ENCODE peak calls at places on chromosome 21, in six cellular contexts. T, N, G, O, A and L are unnamed samples.

GRCh38 chr21:22364163-22364562 is 1366.0 kb downstream of the NCAM2 start:
- DNase-seq in T (no peak), N (no peak), G (no peak), O (no peak), A (no peak), L (no peak)

GRCh38 chr21:31493350-31493880 is 149.4 kb upstream of the TIAM1 start:
- DNase-seq in T (no peak), N (no peak), G (no peak), O (no peak), A (no peak), L (no peak)

GRCh38 chr21:44497641-44498243 is 42.3 kb downstream of the KRTAP10-1 start:
- DNase-seq in T (no peak), N (no peak), G (no peak), O (no peak), A (no peak), L (no peak)

GRCh38 chr21:29334717-29335428 is 36.2 kb downstream of the BACH1 start:
- DNase-seq in T (no peak), N (no peak), G (no peak), O (no peak), A (no peak), L (no peak)

GRCh38 chr21:23522750-23523149 is 2084.5 kb downstream of the MRPL39 start:
- DNase-seq in T (no peak), N (no peak), G (no peak), O (no peak), A (no peak), L (no peak)

GRCh38 chr21:44813149-44813548 is 4.7 kb downstream of the SUMO3 start:
- DNase-seq in T (no peak), N (no peak), G (no peak), O (no peak), A (no peak), L (no peak)

GRCh38 chr21:40204956-40205355 is 337.7 kb downstream of the PCP4 start:
- DNase-seq in T (no peak), N (no peak), G (no peak), O (no peak), A (no peak), L (no peak)

GRCh38 chr21:45051580-45052434 is 22.6 kb upstream of the ADARB1 start:
- DNase-seq in T (no peak), N (no peak), G (no peak), O (no peak), A (no peak), L (no peak)

GRCh38 chr21:38802050-38803026 is 3.4 kb upstream of the ETS2 start:
- DNase-seq in T (no peak), N (peak), G (no peak), O (peak), A (no peak), L (no peak)

GRCh38 chr21:45109831-45110492 is 35.6 kb downstream of the ADARB1 start:
- DNase-seq in T (no peak), N (peak), G (no peak), O (no peak), A (peak), L (no peak)

GRCh38 chr21:30256100-30256499 is 26.6 kb downstream of the KRTAP24-1 start:
- DNase-seq in T (no peak), N (no peak), G (no peak), O (no peak), A (no peak), L (no peak)

GRCh38 chr21:38817371-38818335 is 11.9 kb downstream of the ETS2 start:
- DNase-seq in T (no peak), N (no peak), G (no peak), O (no peak), A (no peak), L (no peak)

GRCh38 chr21:29351691-29352090 is 53.0 kb downstream of the BACH1 start:
- DNase-seq in T (no peak), N (no peak), G (no peak), O (no peak), A (no peak), L (no peak)

GRCh38 chr21:15483138-15483780 is 246.5 kb upstream of the USP25 start:
- DNase-seq in T (peak), N (peak), G (peak), O (peak), A (peak), L (peak)

GRCh38 chr21:35026617-35027557 is 22.2 kb downstream of the RUNX1 start:
- DNase-seq in T (peak), N (peak), G (no peak), O (peak), A (no peak), L (peak)

GRCh38 chr21:14591882-14592281 is 45.8 kb upstream of the SAMSN1 start:
- DNase-seq in T (no peak), N (peak), G (no peak), O (no peak), A (no peak), L (no peak)

GRCh38 chr21:18161841-18162240 is 82.8 kb upstream of the CHODL start:
- DNase-seq in T (no peak), N (no peak), G (no peak), O (no peak), A (no peak), L (no peak)

GRCh38 chr21:44984792-44985440 is 45.1 kb downstream of the SLX9 start:
- DNase-seq in T (peak), N (no peak), G (no peak), O (peak), A (no peak), L (peak)

GRCh38 chr21:35189077-35189863 is 140.2 kb upstream of the RUNX1 start:
- DNase-seq in T (no peak), N (no peak), G (no peak), O (no peak), A (peak), L (no peak)

GRCh38 chr21:17386498-17386897 is 126.3 kb upstream of the CXADR start:
- DNase-seq in T (no peak), N (no peak), G (no peak), O (no peak), A (no peak), L (peak)

GRCh38 chr21:44666401-44667320 is at the start of gene KRTAP12-2:
- DNase-seq in T (no peak), N (no peak), G (no peak), O (no peak), A (no peak), L (no peak)

GRCh38 chr21:34157456-34158025 is 84.2 kb downstream of the MRPS6 start:
- DNase-seq in T (no peak), N (no peak), G (no peak), O (no peak), A (no peak), L (no peak)

GRCh38 chr21:44391345-44392091 is 38.1 kb downstream of the TRPM2 start:
- DNase-seq in T (no peak), N (no peak), G (no peak), O (no peak), A (no peak), L (no peak)

GRCh38 chr21:18245493-18245967 is 897 bp downstream of the CHODL start:
- DNase-seq in T (no peak), N (no peak), G (no peak), O (peak), A (no peak), L (no peak)

GRCh38 chr21:17711896-17712295 is 99.2 kb upstream of the BTG3 start:
- DNase-seq in T (no peak), N (no peak), G (no peak), O (no peak), A (no peak), L (no peak)

GRCh38 chr21:34023691-34024381 is 49.5 kb upstream of the MRPS6 start:
- DNase-seq in T (no peak), N (no peak), G (no peak), O (no peak), A (no peak), L (no peak)

GRCh38 chr21:44557491-44558328 is 885 bp downstream of the KRTAP10-3 start:
- DNase-seq in T (no peak), N (no peak), G (no peak), O (no peak), A (no peak), L (no peak)

GRCh38 chr21:35597750-35598339 is 462.5 kb downstream of the SETD4 start:
- DNase-seq in T (no peak), N (no peak), G (no peak), O (no peak), A (no peak), L (no peak)

GRCh38 chr21:38839683-38840286 is 34.1 kb downstream of the ETS2 start:
- DNase-seq in T (no peak), N (peak), G (no peak), O (no peak), A (no peak), L (no peak)

GRCh38 chr21:44908496-44908895 is 12.2 kb downstream of the ITGB2 start:
- DNase-seq in T (no peak), N (no peak), G (no peak), O (no peak), A (no peak), L (no peak)

GRCh38 chr21:29538115-29538514 is 239.4 kb downstream of the BACH1 start:
- DNase-seq in T (no peak), N (no peak), G (no peak), O (no peak), A (no peak), L (no peak)

DNA sequence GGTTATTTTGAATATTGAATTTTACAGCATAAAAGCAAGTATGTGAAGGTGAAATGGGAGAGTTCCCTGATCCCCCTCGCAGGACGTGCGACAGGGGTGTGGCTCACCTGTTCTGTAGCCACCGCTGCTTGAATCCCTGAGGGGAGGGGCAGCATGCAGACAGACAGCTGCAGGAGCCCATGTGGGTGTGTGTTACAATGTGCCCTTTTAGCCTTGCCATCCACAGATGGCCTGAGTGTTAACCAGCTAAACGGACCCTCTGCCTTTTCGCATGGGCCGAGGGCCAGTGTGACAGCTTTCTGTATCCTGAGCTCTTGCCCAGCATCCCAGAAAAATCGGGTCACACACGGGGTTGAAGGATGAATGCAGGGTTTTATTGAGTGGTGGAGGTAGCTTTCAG is 43.3 kb downstream of the JAM2 start:
- DNase-seq in T (peak), N (no peak), G (no peak), O (no peak), A (no peak), L (peak)
- TF ChIP-seq CREB1 in T (no peak), N (no peak), G (no peak), O (no peak), A (no peak), L (no peak)

DNA sequence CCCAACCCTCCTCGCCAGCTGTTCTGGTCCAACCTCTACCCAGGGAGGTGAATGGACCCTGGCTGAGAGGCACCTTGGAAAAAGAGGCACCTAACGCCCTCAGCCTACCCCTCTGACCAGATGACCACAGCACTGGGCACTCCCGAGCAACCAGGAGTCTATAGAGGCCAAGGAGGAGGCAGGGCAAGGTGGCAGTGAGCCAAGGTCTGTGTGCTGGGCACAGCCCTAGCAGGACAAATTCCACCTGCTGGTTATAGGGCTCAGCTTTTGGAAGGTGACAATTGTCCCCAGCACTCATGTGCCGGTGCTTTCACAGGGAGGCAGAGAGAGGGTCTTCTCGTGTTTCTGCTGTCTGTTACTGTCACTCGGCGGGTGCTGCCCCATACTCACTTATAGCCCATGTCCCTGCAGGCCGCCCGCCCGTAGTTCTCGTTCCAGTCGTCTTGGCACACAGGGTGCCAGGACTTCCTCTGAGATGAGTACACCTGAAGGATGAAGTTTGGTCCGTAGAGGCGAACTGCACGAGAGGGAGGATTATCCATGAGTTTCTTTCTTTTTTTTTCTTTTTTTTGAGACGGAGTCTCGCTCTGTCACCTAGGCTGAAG is 27.8 kb downstream of the TMPRSS2 start:
- DNase-seq in T (no peak), N (no peak), G (no peak), O (no peak), A (no peak), L (no peak)
- TF ChIP-seq CREB1 in T (no peak), N (no peak), G (no peak), O (no peak), A (no peak), L (no peak)

DNA sequence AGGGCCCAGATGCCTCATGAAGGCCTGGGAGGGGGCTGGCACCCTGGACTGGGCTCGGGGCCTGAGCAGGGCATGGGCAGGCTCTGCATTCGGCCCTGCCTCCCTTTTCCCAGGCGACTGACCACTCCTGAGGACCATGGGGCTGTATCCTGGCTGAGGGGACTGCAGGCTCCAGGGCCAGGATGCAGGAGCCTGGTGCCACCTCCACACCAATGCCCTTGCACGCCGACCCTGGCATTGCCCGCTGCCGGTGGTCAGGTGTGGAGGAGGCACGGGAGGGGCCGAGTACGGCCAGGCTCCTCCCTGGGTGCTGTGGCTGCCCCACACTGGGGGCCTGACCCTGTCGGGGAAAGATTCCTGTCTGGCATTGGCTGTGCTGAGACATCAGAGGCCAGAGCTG is 128.9 kb downstream of the SIK1 start:
- DNase-seq in T (no peak), N (no peak), G (no peak), O (no peak), A (no peak), L (no peak)
- TF ChIP-seq CREB1 in T (no peak), N (no peak), G (no peak), O (no peak), A (no peak), L (no peak)

GRCh38 chr21:32576011-32576410 is 9.3 kb downstream of the TCP10L start:
- DNase-seq in T (no peak), N (no peak), G (no peak), O (no peak), A (no peak), L (no peak)

GRCh38 chr21:32574946-32575925 is 10.1 kb downstream of the TCP10L start:
- DNase-seq in T (no peak), N (no peak), G (no peak), O (no peak), A (no peak), L (no peak)

GRCh38 chr21:32580949-32581348 is 4.4 kb downstream of the TCP10L start:
- DNase-seq in T (no peak), N (no peak), G (no peak), O (no peak), A (no peak), L (no peak)

GRCh38 chr21:32581732-32582131 is 3.6 kb downstream of the TCP10L start:
- DNase-seq in T (no peak), N (no peak), G (no peak), O (no peak), A (no peak), L (no peak)

GRCh38 chr21:32578107-32578691 is 7.1 kb downstream of the TCP10L start:
- DNase-seq in T (peak), N (peak), G (peak), O (no peak), A (no peak), L (peak)
- TF ChIP-seq CREB1 in T (no peak), N (no peak), G (no peak), O (no peak), A (no peak), L (no peak)

DNA sequence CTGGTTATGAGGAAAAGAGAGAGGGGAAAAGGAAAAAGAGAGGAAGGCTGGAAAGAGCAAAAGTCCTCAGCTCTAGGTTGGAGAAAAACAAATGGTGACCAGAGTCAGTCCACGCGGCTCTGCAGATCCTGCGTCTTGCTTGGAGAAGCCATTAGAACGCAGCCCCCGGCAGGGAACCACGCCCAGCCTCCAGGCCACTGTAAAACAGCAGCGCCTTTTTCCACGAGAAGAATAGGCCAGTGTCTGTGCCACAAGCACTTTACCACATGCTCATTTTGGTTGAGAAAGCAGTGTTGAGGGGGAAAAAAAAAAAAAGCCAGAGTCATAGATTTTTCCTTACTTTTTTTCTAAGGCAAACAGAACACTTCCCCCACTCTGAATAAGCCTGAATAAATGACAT is 846.9 kb upstream of the ADAMTS5 start:
- DNase-seq in T (no peak), N (no peak), G (no peak), O (no peak), A (no peak), L (peak)
- TF ChIP-seq CREB1 in T (no peak), N (no peak), G (no peak), O (no peak), A (no peak), L (no peak)

DNA sequence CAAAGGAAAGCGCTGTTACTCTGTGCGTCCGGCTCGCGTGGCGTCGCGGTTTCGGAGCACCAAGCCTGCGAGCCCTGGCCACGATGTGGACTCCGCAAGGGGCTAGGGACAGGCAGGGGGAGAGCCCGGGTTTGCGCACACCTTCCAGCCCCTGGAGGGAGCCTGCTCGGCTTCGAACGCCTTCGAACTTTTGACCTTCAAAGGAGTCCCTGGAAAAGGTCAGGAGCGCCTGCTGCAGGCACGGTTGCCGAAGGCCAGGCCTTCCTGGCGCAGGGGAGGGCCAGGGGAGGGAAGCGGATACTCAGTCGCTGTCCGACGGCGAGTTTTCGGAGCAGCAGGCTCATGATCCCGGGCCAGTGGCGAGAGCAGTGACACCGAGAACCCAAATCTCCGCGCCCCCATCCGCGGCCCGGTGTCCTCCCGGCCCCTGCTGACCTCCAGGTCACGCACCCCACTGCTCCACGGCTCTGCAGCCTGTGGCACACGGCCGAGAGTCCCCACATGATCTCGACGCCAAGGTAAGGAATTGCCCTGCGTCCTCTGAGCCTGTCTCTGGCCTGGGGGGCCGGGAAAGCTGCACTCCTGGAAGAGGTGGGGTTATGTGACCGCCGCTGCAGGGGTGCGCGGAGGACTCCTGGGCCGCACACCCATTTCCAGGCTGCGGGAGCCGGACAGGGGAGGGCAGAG is 1.3 kb upstream of the SIM2 start:
- DNase-seq in T (peak), N (no peak), G (no peak), O (no peak), A (no peak), L (peak)
- TF ChIP-seq CREB1 in T (no peak), N (no peak), G (no peak), O (no peak), A (no peak), L (no peak)

GRCh38 chr21:46124926-46125845 is 27.3 kb downstream of the COL6A2 start:
- DNase-seq in T (peak), N (no peak), G (no peak), O (no peak), A (no peak), L (no peak)
- TF ChIP-seq CREB1 in T (no peak), N (no peak), G (no peak), O (peak), A (no peak), L (no peak)

GRCh38 chr21:42254631-42255030 is 35.7 kb downstream of the ABCG1 start:
- DNase-seq in T (no peak), N (no peak), G (no peak), O (no peak), A (no peak), L (no peak)
- TF ChIP-seq CREB1 in T (no peak), N (no peak), G (no peak), O (no peak), A (no peak), L (no peak)

DNA sequence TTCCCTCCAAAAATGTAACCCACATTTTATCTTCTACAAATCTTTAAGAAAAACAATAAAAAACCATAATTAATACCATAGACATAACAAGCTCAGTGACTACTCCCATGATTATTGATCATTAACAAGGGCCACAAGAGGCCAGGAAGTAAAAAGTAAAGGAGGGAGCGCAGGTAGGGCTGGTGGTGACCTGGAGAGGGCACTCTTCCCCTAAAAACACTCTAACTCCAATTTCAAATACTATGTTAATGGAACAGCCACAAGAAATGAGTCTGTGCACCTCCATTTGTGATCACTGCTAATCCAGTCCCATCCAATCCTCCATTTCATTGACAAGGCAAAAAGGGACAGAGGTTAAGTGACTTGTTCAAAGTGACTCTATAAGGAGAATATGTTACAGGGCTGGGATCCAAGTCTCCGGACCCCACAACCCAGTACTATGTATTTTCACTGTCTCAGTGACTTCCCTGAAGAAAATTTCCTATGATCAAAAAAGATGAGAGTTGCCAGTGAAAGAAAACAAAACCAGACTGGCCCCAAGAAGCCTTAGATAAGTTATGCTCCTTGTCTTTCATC is 41.2 kb upstream of the CFAP298 start:
- DNase-seq in T (peak), N (peak), G (no peak), O (peak), A (no peak), L (peak)
- TF ChIP-seq CREB1 in T (no peak), N (no peak), G (no peak), O (no peak), A (no peak), L (no peak)